ENCODE peak calls at places on chromosomes 7 and 10, in ten cellular contexts. One of them, this sample, is unnamed.

GRCh38 chr7:120770206-120770605 is 87.7 kb downstream of the TSPAN12 start:
- DNase-seq in mucosa of descending colon: no peak
- DNase-seq in iris pigment epithelial cell: no peak
- DNase-seq in CD8-positive, alpha-beta memory T cell: no peak
- DNase-seq in Peyer's patch: no peak
- DNase-seq in iPS-NIHi11: no peak
- DNase-seq in posterior cingulate gyrus: no peak
- DNase-seq in EH: no peak
- DNase-seq in cardiac fibroblast: no peak
- DNase-seq in NCI-H460: no peak
- DNase-seq in this sample: no peak

GRCh38 chr7:18693401-18693800 is 197.9 kb downstream of the HDAC9 start:
- DNase-seq in iPS-NIHi11: peak
- DNase-seq in EH: peak
- DNase-seq in mucosa of descending colon: no peak
- DNase-seq in Peyer's patch: no peak
- DNase-seq in CD8-positive, alpha-beta memory T cell: no peak
- DNase-seq in NCI-H460: peak
- DNase-seq in posterior cingulate gyrus: no peak
- DNase-seq in cardiac fibroblast: peak
- DNase-seq in iris pigment epithelial cell: peak
- DNase-seq in this sample: peak

GRCh38 chr7:9013940-9014339 is 580.5 kb downstream of the NXPH1 start:
- DNase-seq in NCI-H460: no peak
- DNase-seq in cardiac fibroblast: no peak
- DNase-seq in iPS-NIHi11: peak
- DNase-seq in EH: no peak
- DNase-seq in iris pigment epithelial cell: no peak
- DNase-seq in posterior cingulate gyrus: no peak
- DNase-seq in Peyer's patch: no peak
- DNase-seq in CD8-positive, alpha-beta memory T cell: no peak
- DNase-seq in mucosa of descending colon: no peak
- DNase-seq in this sample: no peak

GRCh38 chr7:93719546-93719945 is 145.0 kb upstream of the CALCR start:
- DNase-seq in NCI-H460: no peak
- DNase-seq in EH: peak
- DNase-seq in posterior cingulate gyrus: no peak
- DNase-seq in cardiac fibroblast: peak
- DNase-seq in iris pigment epithelial cell: peak
- DNase-seq in Peyer's patch: no peak
- DNase-seq in mucosa of descending colon: no peak
- DNase-seq in iPS-NIHi11: no peak
- DNase-seq in CD8-positive, alpha-beta memory T cell: no peak
- DNase-seq in this sample: peak

GRCh38 chr7:74424291-74424880 is 29.3 kb upstream of the GTF2IRD1 start:
- DNase-seq in iPS-NIHi11: no peak
- DNase-seq in posterior cingulate gyrus: no peak
- DNase-seq in cardiac fibroblast: no peak
- DNase-seq in Peyer's patch: no peak
- DNase-seq in iris pigment epithelial cell: no peak
- DNase-seq in EH: no peak
- DNase-seq in NCI-H460: no peak
- DNase-seq in CD8-positive, alpha-beta memory T cell: no peak
- DNase-seq in mucosa of descending colon: no peak
- DNase-seq in this sample: no peak

GRCh38 chr7:38162036-38162435 is 16.0 kb upstream of the STARD3NL start:
- DNase-seq in mucosa of descending colon: no peak
- DNase-seq in cardiac fibroblast: no peak
- DNase-seq in iPS-NIHi11: no peak
- DNase-seq in NCI-H460: no peak
- DNase-seq in Peyer's patch: no peak
- DNase-seq in CD8-positive, alpha-beta memory T cell: no peak
- DNase-seq in EH: no peak
- DNase-seq in iris pigment epithelial cell: no peak
- DNase-seq in posterior cingulate gyrus: no peak
- DNase-seq in this sample: no peak

GRCh38 chr7:130358471-130358870 is 13.9 kb downstream of the CPA5 start:
- DNase-seq in CD8-positive, alpha-beta memory T cell: no peak
- DNase-seq in iris pigment epithelial cell: no peak
- DNase-seq in Peyer's patch: no peak
- DNase-seq in mucosa of descending colon: no peak
- DNase-seq in cardiac fibroblast: no peak
- DNase-seq in posterior cingulate gyrus: no peak
- DNase-seq in iPS-NIHi11: no peak
- DNase-seq in NCI-H460: no peak
- DNase-seq in EH: no peak
- DNase-seq in this sample: no peak

GRCh38 chr10:48274636-48275035 is at the start of gene FRMPD2:
- DNase-seq in mucosa of descending colon: no peak
- DNase-seq in iris pigment epithelial cell: no peak
- DNase-seq in posterior cingulate gyrus: no peak
- DNase-seq in NCI-H460: no peak
- DNase-seq in iPS-NIHi11: no peak
- DNase-seq in CD8-positive, alpha-beta memory T cell: no peak
- DNase-seq in cardiac fibroblast: no peak
- DNase-seq in Peyer's patch: no peak
- DNase-seq in EH: no peak
- DNase-seq in this sample: no peak

GRCh38 chr7:106372595-106373318 is 88.0 kb upstream of the NAMPT start:
- DNase-seq in CD8-positive, alpha-beta memory T cell: no peak
- DNase-seq in NCI-H460: no peak
- DNase-seq in posterior cingulate gyrus: no peak
- DNase-seq in iris pigment epithelial cell: no peak
- DNase-seq in Peyer's patch: no peak
- DNase-seq in iPS-NIHi11: no peak
- DNase-seq in mucosa of descending colon: no peak
- DNase-seq in EH: peak
- DNase-seq in cardiac fibroblast: no peak
- DNase-seq in this sample: no peak

GRCh38 chr7:43639858-43640491 is 57.1 kb downstream of the STK17A start:
- DNase-seq in cardiac fibroblast: peak
- DNase-seq in EH: peak
- DNase-seq in Peyer's patch: peak
- DNase-seq in CD8-positive, alpha-beta memory T cell: no peak
- DNase-seq in iPS-NIHi11: no peak
- DNase-seq in mucosa of descending colon: no peak
- DNase-seq in iris pigment epithelial cell: peak
- DNase-seq in posterior cingulate gyrus: no peak
- DNase-seq in NCI-H460: no peak
- DNase-seq in this sample: peak

GRCh38 chr7:104993217-104993857 is 20.7 kb upstream of the KMT2E start:
- DNase-seq in mucosa of descending colon: no peak
- DNase-seq in EH: peak
- DNase-seq in posterior cingulate gyrus: no peak
- DNase-seq in iris pigment epithelial cell: no peak
- DNase-seq in CD8-positive, alpha-beta memory T cell: no peak
- DNase-seq in cardiac fibroblast: no peak
- DNase-seq in iPS-NIHi11: no peak
- DNase-seq in NCI-H460: no peak
- DNase-seq in Peyer's patch: no peak
- DNase-seq in this sample: no peak

GRCh38 chr7:11985971-11986370 is 154.0 kb upstream of the THSD7A start:
- DNase-seq in EH: no peak
- DNase-seq in NCI-H460: no peak
- DNase-seq in mucosa of descending colon: no peak
- DNase-seq in Peyer's patch: no peak
- DNase-seq in iris pigment epithelial cell: no peak
- DNase-seq in CD8-positive, alpha-beta memory T cell: no peak
- DNase-seq in iPS-NIHi11: no peak
- DNase-seq in cardiac fibroblast: no peak
- DNase-seq in posterior cingulate gyrus: no peak
- DNase-seq in this sample: no peak

GRCh38 chr7:131225619-131226101 is 102.0 kb upstream of the MKLN1 start:
- DNase-seq in iPS-NIHi11: peak
- DNase-seq in CD8-positive, alpha-beta memory T cell: no peak
- DNase-seq in mucosa of descending colon: peak
- DNase-seq in iris pigment epithelial cell: peak
- DNase-seq in Peyer's patch: peak
- DNase-seq in posterior cingulate gyrus: no peak
- DNase-seq in NCI-H460: no peak
- DNase-seq in cardiac fibroblast: peak
- DNase-seq in EH: peak
- DNase-seq in this sample: no peak

GRCh38 chr10:52314822-52315552 is 906 bp downstream of the DKK1 start:
- DNase-seq in posterior cingulate gyrus: peak
- DNase-seq in mucosa of descending colon: peak
- DNase-seq in cardiac fibroblast: peak
- DNase-seq in EH: peak
- DNase-seq in CD8-positive, alpha-beta memory T cell: no peak
- DNase-seq in iPS-NIHi11: peak
- DNase-seq in NCI-H460: no peak
- DNase-seq in iris pigment epithelial cell: peak
- DNase-seq in Peyer's patch: no peak
- DNase-seq in this sample: peak

GRCh38 chr10:100528885-100529472 is 692 bp downstream of the NDUFB8 start:
- DNase-seq in Peyer's patch: no peak
- DNase-seq in posterior cingulate gyrus: no peak
- DNase-seq in iPS-NIHi11: no peak
- DNase-seq in CD8-positive, alpha-beta memory T cell: no peak
- DNase-seq in NCI-H460: no peak
- DNase-seq in cardiac fibroblast: no peak
- DNase-seq in mucosa of descending colon: no peak
- DNase-seq in EH: peak
- DNase-seq in iris pigment epithelial cell: no peak
- DNase-seq in this sample: no peak

GRCh38 chr10:86035791-86036543 is 330.6 kb downstream of the GRID1 start:
- DNase-seq in cardiac fibroblast: no peak
- DNase-seq in CD8-positive, alpha-beta memory T cell: no peak
- DNase-seq in posterior cingulate gyrus: no peak
- DNase-seq in mucosa of descending colon: no peak
- DNase-seq in iPS-NIHi11: no peak
- DNase-seq in NCI-H460: no peak
- DNase-seq in Peyer's patch: peak
- DNase-seq in iris pigment epithelial cell: no peak
- DNase-seq in EH: no peak
- DNase-seq in this sample: no peak

GRCh38 chr10:12484945-12485805 is 135.8 kb downstream of the CAMK1D start:
- DNase-seq in posterior cingulate gyrus: no peak
- DNase-seq in NCI-H460: no peak
- DNase-seq in Peyer's patch: peak
- DNase-seq in CD8-positive, alpha-beta memory T cell: no peak
- DNase-seq in EH: peak
- DNase-seq in iPS-NIHi11: peak
- DNase-seq in mucosa of descending colon: no peak
- DNase-seq in cardiac fibroblast: no peak
- DNase-seq in iris pigment epithelial cell: no peak
- DNase-seq in this sample: peak

GRCh38 chr7:69517985-69518731 is 80.1 kb upstream of the AUTS2 start:
- DNase-seq in EH: no peak
- DNase-seq in cardiac fibroblast: no peak
- DNase-seq in posterior cingulate gyrus: no peak
- DNase-seq in mucosa of descending colon: no peak
- DNase-seq in iris pigment epithelial cell: no peak
- DNase-seq in iPS-NIHi11: peak
- DNase-seq in CD8-positive, alpha-beta memory T cell: no peak
- DNase-seq in NCI-H460: no peak
- DNase-seq in Peyer's patch: no peak
- DNase-seq in this sample: no peak

GRCh38 chr10:1402016-1402820 is 335.1 kb downstream of the ADARB2 start:
- DNase-seq in posterior cingulate gyrus: no peak
- DNase-seq in mucosa of descending colon: no peak
- DNase-seq in Peyer's patch: peak
- DNase-seq in CD8-positive, alpha-beta memory T cell: no peak
- DNase-seq in EH: no peak
- DNase-seq in iris pigment epithelial cell: no peak
- DNase-seq in iPS-NIHi11: no peak
- DNase-seq in NCI-H460: no peak
- DNase-seq in cardiac fibroblast: no peak
- DNase-seq in this sample: no peak

GRCh38 chr10:21364196-21365114 is 161.0 kb downstream of the SKIDA1 start:
- DNase-seq in Peyer's patch: peak
- DNase-seq in posterior cingulate gyrus: no peak
- DNase-seq in NCI-H460: peak
- DNase-seq in iris pigment epithelial cell: peak
- DNase-seq in iPS-NIHi11: peak
- DNase-seq in cardiac fibroblast: peak
- DNase-seq in mucosa of descending colon: no peak
- DNase-seq in EH: peak
- DNase-seq in CD8-positive, alpha-beta memory T cell: no peak
- DNase-seq in this sample: peak

GRCh38 chr7:93622036-93622714 is 47.7 kb upstream of the CALCR start:
- DNase-seq in EH: peak
- DNase-seq in mucosa of descending colon: no peak
- DNase-seq in Peyer's patch: no peak
- DNase-seq in posterior cingulate gyrus: no peak
- DNase-seq in iPS-NIHi11: peak
- DNase-seq in cardiac fibroblast: peak
- DNase-seq in NCI-H460: peak
- DNase-seq in iris pigment epithelial cell: peak
- DNase-seq in CD8-positive, alpha-beta memory T cell: no peak
- DNase-seq in this sample: peak

GRCh38 chr10:11595395-11595692 is 16.1 kb downstream of the USP6NL start:
- DNase-seq in NCI-H460: no peak
- DNase-seq in EH: peak
- DNase-seq in iPS-NIHi11: no peak
- DNase-seq in mucosa of descending colon: no peak
- DNase-seq in iris pigment epithelial cell: peak
- DNase-seq in cardiac fibroblast: peak
- DNase-seq in Peyer's patch: no peak
- DNase-seq in posterior cingulate gyrus: no peak
- DNase-seq in CD8-positive, alpha-beta memory T cell: no peak
- DNase-seq in this sample: peak